ENCODE peak calls at places on chromosomes 5 and 9, in ten cellular contexts. D, S, C, Y, T, E, K, A, X and V are unnamed samples.

GRCh38 chr9:32992596-32993238 is 8.7 kb downstream of the APTX start:
- DNase-seq in A (no peak), X (no peak), Y (no peak), K (peak; percentile 24), C (no peak), S (no peak), E (no peak), D (no peak), T (no peak), V (no peak)

GRCh38 chr5:96459313-96460109 is 26.5 kb upstream of the PCSK1 start:
- DNase-seq in C (no peak), D (no peak), E (no peak), S (no peak), K (no peak), Y (no peak), X (no peak), T (no peak), A (peak; percentile 9), V (no peak)

GRCh38 chr5:150670275-150670960 is 9.4 kb downstream of the MYOZ3 start:
- DNase-seq in T (no peak), Y (no peak), C (no peak), D (no peak), A (no peak), X (peak; percentile 29), E (peak; percentile 42), S (no peak), K (no peak), V (no peak)

GRCh38 chr5:6302684-6303083 is 75.7 kb downstream of the MED10 start:
- DNase-seq in S (no peak), X (no peak), Y (no peak), K (no peak), E (peak; percentile 65), T (no peak), A (no peak), D (no peak), C (no peak), V (peak; percentile 36)

GRCh38 chr9:133731876-133732321 is 6.3 kb downstream of the SARDH start:
- DNase-seq in X (peak; percentile 74), A (peak; percentile 95), S (no peak), T (no peak), Y (no peak), D (no peak), E (peak; percentile 83), C (no peak), K (peak; percentile 55), V (peak; percentile 43)

GRCh38 chr5:160165137-160166068 is 46.2 kb upstream of the PWWP2A start:
- DNase-seq in X (peak; percentile 72), T (peak; percentile 96), Y (no peak), K (peak; percentile 99), E (peak; percentile 94), D (peak; percentile 94), S (no peak), C (peak; percentile 96), A (peak; percentile 76), V (peak; percentile 37)

GRCh38 chr9:135410831-135411473 is 68.6 kb upstream of the PPP1R26 start:
- DNase-seq in D (no peak), X (no peak), A (no peak), K (no peak), S (no peak), Y (no peak), E (peak; percentile 48), T (no peak), C (no peak), V (no peak)

GRCh38 chr5:53987091-53987490 is 323.3 kb downstream of the ARL15 start:
- DNase-seq in T (no peak), S (no peak), Y (no peak), A (no peak), C (no peak), E (no peak), X (no peak), K (no peak), D (no peak), V (no peak)

GRCh38 chr5:80238078-80238477 is 17.8 kb downstream of the SERINC5 start:
- DNase-seq in A (peak; percentile 32), X (no peak), S (no peak), K (no peak), C (no peak), Y (no peak), D (no peak), T (no peak), E (no peak), V (no peak)

GRCh38 chr9:106284300-106284699 is 578.7 kb upstream of the ZNF462 start:
- DNase-seq in X (no peak), C (no peak), E (peak; percentile 63), Y (no peak), D (no peak), K (no peak), T (no peak), A (no peak), S (no peak), V (no peak)

GRCh38 chr9:113468716-113469448 is 5.4 kb downstream of the RGS3 start:
- DNase-seq in D (peak; percentile 66), Y (no peak), X (peak; percentile 47), A (peak; percentile 77), S (no peak), K (no peak), E (no peak), T (no peak), C (no peak), V (no peak)

GRCh38 chr5:178331491-178331981 is 98.9 kb upstream of the PHYKPL start:
- DNase-seq in S (no peak), A (peak; percentile 80), T (no peak), Y (no peak), E (no peak), K (peak; percentile 17), C (no peak), X (peak; percentile 88), D (peak; percentile 88), V (no peak)

GRCh38 chr5:142697846-142698245 is 12.0 kb upstream of the FGF1 start:
- DNase-seq in T (no peak), D (peak; percentile 80), Y (no peak), C (no peak), E (no peak), A (peak; percentile 30), K (peak; percentile 49), X (no peak), S (no peak), V (no peak)

GRCh38 chr5:115168829-115169391 is 798 bp downstream of the TRIM36 start:
- DNase-seq in C (no peak), Y (no peak), X (peak; percentile 45), E (peak; percentile 66), K (no peak), T (no peak), S (no peak), D (no peak), A (no peak), V (peak; percentile 44)

GRCh38 chr9:109574061-109574882 is 76.2 kb upstream of the PTPN3 start:
- DNase-seq in E (peak; percentile 79), D (no peak), T (peak; percentile 10), K (peak; percentile 78), X (no peak), A (peak; percentile 42), Y (no peak), S (no peak), C (peak; percentile 55), V (peak; percentile 39)

GRCh38 chr5:81269751-81270686 is 31.4 kb upstream of the ZCCHC9 start:
- DNase-seq in S (no peak), X (no peak), C (no peak), K (no peak), Y (no peak), T (no peak), E (peak; percentile 66), D (no peak), A (no peak), V (no peak)

GRCh38 chr5:157865844-157866243 is 6.9 kb upstream of the CLINT1 start:
- DNase-seq in C (no peak), D (no peak), A (no peak), Y (no peak), K (no peak), S (no peak), X (no peak), E (no peak), T (no peak), V (no peak)

GRCh38 chr5:99553411-99553810 is 624.6 kb upstream of the CHD1 start:
- DNase-seq in T (no peak), E (no peak), A (no peak), C (no peak), X (no peak), D (no peak), K (no peak), S (no peak), Y (no peak), V (no peak)

GRCh38 chr5:146529984-146530383 is 14.0 kb upstream of the GPR151 start:
- DNase-seq in T (no peak), X (no peak), C (no peak), D (no peak), Y (no peak), A (no peak), K (no peak), S (no peak), E (no peak), V (no peak)

GRCh38 chr9:114552716-114553115 is 34.9 kb upstream of the ATP6V1G1 start:
- DNase-seq in D (no peak), T (no peak), K (no peak), E (no peak), A (no peak), Y (no peak), C (no peak), X (no peak), S (no peak), V (no peak)

GRCh38 chr5:7169240-7169878 is 226.6 kb upstream of the ADCY2 start:
- DNase-seq in S (no peak), E (peak; percentile 40), Y (no peak), A (no peak), T (no peak), C (no peak), K (no peak), D (no peak), X (no peak), V (no peak)

GRCh38 chr5:132473019-132473531 is 17.5 kb downstream of the IRF1 start:
- DNase-seq in D (peak; percentile 28), E (no peak), C (no peak), Y (no peak), A (peak; percentile 46), T (no peak), K (no peak), X (no peak), S (no peak), V (no peak)